ENCODE peak calls at places on chromosomes 1 and 21, in four cellular contexts. E, I, Q and U are unnamed samples.

GRCh38 chr1:167227934-167228378 is 7.3 kb downstream of the POU2F1 start:
- DNase-seq in I (no peak), E (no peak), Q (peak; percentile 35), U (no peak)

GRCh38 chr1:6490181-6491075 is 1.0 kb downstream of the PLEKHG5 start:
- DNase-seq in Q (peak; percentile 54), I (peak; percentile 60), E (peak; percentile 48), U (peak; percentile 27)

GRCh38 chr1:89589515-89589914 is 43.4 kb upstream of the LRRC8C start:
- DNase-seq in I (no peak), E (no peak), Q (no peak), U (no peak)

GRCh38 chr21:17390575-17390974 is 122.3 kb upstream of the CXADR start:
- DNase-seq in I (no peak), Q (no peak), E (no peak), U (no peak)

GRCh38 chr1:184457500-184457899 is 70.7 kb downstream of the C1orf21 start:
- DNase-seq in E (no peak), Q (no peak), I (no peak), U (no peak)

GRCh38 chr1:85502625-85503083 is 37.7 kb upstream of the DDAH1 start:
- DNase-seq in E (no peak), Q (peak; percentile 70), I (peak; percentile 74), U (no peak)

GRCh38 chr1:37691497-37692077 is 729 bp upstream of the CDCA8 start:
- DNase-seq in E (peak; percentile 6), I (no peak), Q (peak; percentile 19), U (no peak)

GRCh38 chr1:33322109-33322508 is 1.2 kb upstream of the A3GALT2 start:
- DNase-seq in I (no peak), Q (no peak), E (no peak), U (no peak)

GRCh38 chr1:224559971-224560728 is 56.0 kb upstream of the CNIH3 start:
- DNase-seq in Q (no peak), E (no peak), I (no peak), U (no peak)

GRCh38 chr21:46035809-46036695 is 54.5 kb downstream of the COL6A1 start:
- DNase-seq in I (no peak), Q (no peak), E (no peak), U (no peak)

GRCh38 chr1:119779869-119780356 is 11.2 kb upstream of the HMGCS2 start:
- DNase-seq in E (no peak), I (peak; percentile 20), Q (no peak), U (no peak)

GRCh38 chr1:18045206-18045605 is 62.4 kb upstream of the IGSF21 start:
- DNase-seq in Q (no peak), I (no peak), E (no peak), U (no peak)

GRCh38 chr1:1179983-1180861 is 6.5 kb downstream of the TTLL10 start:
- DNase-seq in I (no peak), E (no peak), Q (no peak), U (peak; percentile 9)

GRCh38 chr21:41167348-41168342 is at the start of gene BACE2:
- DNase-seq in E (peak; percentile 5), I (peak; percentile 23), Q (no peak), U (no peak)

GRCh38 chr21:38434913-38435533 is 63.3 kb downstream of the ERG start:
- DNase-seq in E (no peak), Q (no peak), I (peak; percentile 56), U (no peak)

GRCh38 chr1:2044510-2045319 is 5.5 kb upstream of the PRKCZ start:
- DNase-seq in E (peak; percentile 85), I (peak; percentile 48), Q (peak; percentile 33), U (peak; percentile 87)

GRCh38 chr1:183206538-183207117 is 20.6 kb downstream of the LAMC2 start:
- DNase-seq in I (no peak), E (no peak), Q (no peak), U (no peak)

GRCh38 chr1:2961661-2962060 is 59.6 kb upstream of the ACTRT2 start:
- DNase-seq in I (no peak), E (no peak), Q (no peak), U (no peak)

GRCh38 chr1:189693140-189693539 is 784.5 kb downstream of the BRINP3 start:
- DNase-seq in I (no peak), E (no peak), Q (no peak), U (no peak)

GRCh38 chr1:190436615-190437014 is 41.0 kb downstream of the BRINP3 start:
- DNase-seq in Q (peak; percentile 15), E (no peak), I (no peak), U (no peak)

GRCh38 chr1:37267111-37267835 is 207.1 kb upstream of the ZC3H12A start:
- DNase-seq in I (peak; percentile 32), Q (no peak), E (no peak), U (no peak)

GRCh38 chr1:89167590-89168215 is 8.1 kb downstream of the GBP7 start:
- DNase-seq in E (no peak), Q (no peak), I (no peak), U (no peak)

GRCh38 chr1:168469690-168470089 is 74.1 kb downstream of the XCL2 start:
- DNase-seq in Q (no peak), E (no peak), I (peak; percentile 57), U (no peak)

GRCh38 chr1:212242288-212242984 is 42.8 kb upstream of the PPP2R5A start:
- DNase-seq in Q (peak; percentile 79), I (no peak), E (no peak), U (no peak)

GRCh38 chr1:27179373-27179772 is 24.4 kb upstream of the SLC9A1 start:
- DNase-seq in E (no peak), Q (no peak), I (no peak), U (no peak)

GRCh38 chr1:194014004-194014403 is 827.6 kb upstream of the B3GALT2 start:
- DNase-seq in E (no peak), Q (no peak), I (no peak), U (no peak)

DNA sequence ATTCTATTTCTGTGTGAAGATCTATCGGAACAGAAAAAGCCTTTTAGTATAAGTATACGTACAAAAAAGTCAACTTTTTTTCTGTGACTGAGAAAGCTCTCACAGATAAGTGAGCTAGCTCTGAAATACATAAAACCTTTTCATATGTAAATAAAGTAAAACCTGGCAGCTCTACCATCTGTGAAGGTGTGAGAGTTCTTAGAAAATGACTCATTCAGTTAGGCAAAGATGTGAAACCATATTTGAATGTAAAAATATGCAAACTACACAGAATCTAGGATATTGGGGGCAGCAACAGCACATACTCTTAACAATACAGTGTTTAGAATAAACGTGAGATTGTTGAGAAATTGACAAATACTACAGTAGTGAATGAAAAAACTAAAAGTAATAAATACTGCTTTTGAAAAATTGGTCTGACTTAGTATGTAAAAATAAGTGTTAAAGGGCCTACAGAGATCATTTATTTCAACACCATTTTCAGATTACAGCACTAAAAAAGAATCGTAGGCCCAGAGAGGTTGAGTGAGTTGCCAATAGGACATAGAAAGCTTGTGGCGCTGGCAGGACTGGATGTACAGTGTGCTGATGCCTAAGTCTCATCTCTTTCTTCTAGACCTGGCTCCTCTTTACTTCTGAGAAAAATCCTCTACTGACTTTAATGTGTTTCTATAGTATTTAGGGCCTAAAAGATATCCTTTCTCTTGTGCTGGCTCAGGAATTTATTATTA is 19.8 kb downstream of the ATP6V1G3 start:
- DNase-seq in I (no peak), E (peak; percentile 27), Q (no peak), U (no peak)
- H3K9me3 ChIP-seq in I (no peaks in the 10 kb centered on the region), E (no peaks in the 10 kb centered on the region), Q (no peaks in the 10 kb centered on the region), U (no peaks in the 10 kb centered on the region)

GRCh38 chr21:44735821-44736220 is 24.4 kb upstream of the TSPEAR start:
- DNase-seq in I (no peak), E (no peak), Q (no peak), U (no peak)
- H3K9me3 ChIP-seq in I (no peaks in the 10 kb centered on the region), E (no peaks in the 10 kb centered on the region), Q (no peaks in the 10 kb centered on the region), U (no peaks in the 10 kb centered on the region)

GRCh38 chr1:13584876-13585598 is 1.4 kb downstream of the PDPN start:
- DNase-seq in Q (no peak), I (no peak), E (no peak), U (no peak)
- H3K9me3 ChIP-seq in Q (no peaks in the 10 kb centered on the region), I (peaks cover 5% of the 10 kb centered on the region), E (no peaks in the 10 kb centered on the region), U (no peaks in the 10 kb centered on the region)

GRCh38 chr1:248740876-248741275 is 14.7 kb downstream of the LYPD8 start:
- DNase-seq in E (no peak), I (no peak), Q (no peak), U (no peak)

GRCh38 chr1:248739580-248740205 is 15.9 kb downstream of the LYPD8 start:
- DNase-seq in E (no peak), I (no peak), Q (no peak), U (no peak)

GRCh38 chr1:248737457-248737856 is 18.1 kb downstream of the LYPD8 start:
- DNase-seq in I (no peak), E (no peak), Q (no peak), U (no peak)

GRCh38 chr1:248736992-248737391 is 18.6 kb downstream of the LYPD8 start:
- DNase-seq in I (no peak), E (no peak), Q (no peak), U (no peak)
- H3K9me3 ChIP-seq in I (peaks cover 7% of the 10 kb centered on the region), E (no peaks in the 10 kb centered on the region), Q (peaks cover 5% of the 10 kb centered on the region), U (no peaks in the 10 kb centered on the region)

DNA sequence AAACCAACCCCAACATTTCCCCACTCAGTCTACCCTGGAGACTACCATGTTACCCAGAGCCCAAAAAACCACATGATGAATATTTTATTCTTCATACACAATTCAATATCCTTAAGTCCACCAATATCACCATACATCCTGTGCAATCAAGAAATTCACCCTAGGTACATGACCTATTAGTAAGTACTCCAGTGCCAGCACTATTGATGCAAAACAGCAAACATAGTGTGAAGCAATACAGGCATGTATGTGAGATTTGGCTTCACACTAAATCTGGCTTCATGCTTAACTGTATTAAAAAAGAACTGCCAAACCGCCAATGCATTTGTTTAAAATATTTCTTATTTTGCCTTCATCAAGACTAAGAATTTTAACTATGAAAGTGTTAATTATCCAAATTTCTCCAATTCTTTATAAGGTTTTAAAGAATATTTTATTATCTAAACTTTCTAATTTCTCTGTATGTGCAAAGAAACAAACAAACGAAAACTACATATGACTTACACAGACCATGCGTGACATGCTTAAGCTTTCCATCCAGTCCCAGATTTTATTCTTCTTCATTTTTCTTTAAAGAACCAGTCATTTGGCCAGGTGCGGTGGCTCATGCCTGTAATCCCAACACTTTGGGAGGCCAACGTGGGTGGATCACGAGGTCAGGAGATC is 22.4 kb upstream of the TMEM125 start:
- DNase-seq in I (no peak), Q (no peak), E (no peak), U (no peak)
- H3K9me3 ChIP-seq in I (no peaks in the 10 kb centered on the region), Q (peaks cover 28% of the 10 kb centered on the region), E (no peaks in the 10 kb centered on the region), U (no peaks in the 10 kb centered on the region)